ENCODE peak calls at places on chromosomes 1 and 21, in eight cellular contexts. One of them, this sample, is unnamed.

GRCh38 chr1:54842963-54843362 is 41.8 kb upstream of the TTC22 start:
- DNase-seq in GM12891: no peak
- DNase-seq in suprapubic skin: peak; percentile 74
- DNase-seq in IMR-90: no peak
- DNase-seq in heart left ventricle: no peak
- DNase-seq in stomach: peak; percentile 23
- DNase-seq in breast epithelium: no peak
- DNase-seq in NB4: no peak
- DNase-seq in this sample: no peak

GRCh38 chr1:235648407-235648907 is 1.1 kb downstream of the GNG4 start:
- DNase-seq in suprapubic skin: no peak
- DNase-seq in IMR-90: no peak
- DNase-seq in GM12891: no peak
- DNase-seq in heart left ventricle: no peak
- DNase-seq in NB4: no peak
- DNase-seq in breast epithelium: no peak
- DNase-seq in stomach: no peak
- DNase-seq in this sample: peak; percentile 24

GRCh38 chr1:67771152-67771551 is 62.1 kb downstream of the GNG12 start:
- DNase-seq in stomach: peak; percentile 74
- DNase-seq in GM12891: no peak
- DNase-seq in NB4: no peak
- DNase-seq in heart left ventricle: no peak
- DNase-seq in breast epithelium: no peak
- DNase-seq in IMR-90: peak; percentile 92
- DNase-seq in suprapubic skin: no peak
- DNase-seq in this sample: peak; percentile 25

GRCh38 chr1:2968471-2968881 is 52.8 kb upstream of the ACTRT2 start:
- DNase-seq in suprapubic skin: no peak
- DNase-seq in GM12891: no peak
- DNase-seq in NB4: no peak
- DNase-seq in stomach: peak; percentile 67
- DNase-seq in breast epithelium: no peak
- DNase-seq in IMR-90: no peak
- DNase-seq in heart left ventricle: no peak
- DNase-seq in this sample: no peak

GRCh38 chr1:30600258-30600657 is 123.1 kb downstream of the MATN1 start:
- DNase-seq in breast epithelium: no peak
- DNase-seq in stomach: no peak
- DNase-seq in IMR-90: no peak
- DNase-seq in heart left ventricle: no peak
- DNase-seq in GM12891: no peak
- DNase-seq in suprapubic skin: no peak
- DNase-seq in NB4: no peak
- DNase-seq in this sample: no peak

GRCh38 chr21:28419110-28419509 is 573.6 kb downstream of the LTN1 start:
- DNase-seq in stomach: no peak
- DNase-seq in IMR-90: peak; percentile 90
- DNase-seq in heart left ventricle: no peak
- DNase-seq in breast epithelium: no peak
- DNase-seq in NB4: no peak
- DNase-seq in GM12891: no peak
- DNase-seq in suprapubic skin: no peak
- DNase-seq in this sample: no peak

GRCh38 chr1:31483012-31483946 is 70.3 kb downstream of the SERINC2 start:
- DNase-seq in IMR-90: peak; percentile 96
- DNase-seq in heart left ventricle: no peak
- DNase-seq in breast epithelium: peak; percentile 67
- DNase-seq in GM12891: no peak
- DNase-seq in suprapubic skin: no peak
- DNase-seq in stomach: peak; percentile 54
- DNase-seq in NB4: peak; percentile 99
- DNase-seq in this sample: no peak

GRCh38 chr1:54989473-54989872 is 9.0 kb downstream of the TMEM61 start:
- DNase-seq in NB4: no peak
- DNase-seq in stomach: peak; percentile 57
- DNase-seq in breast epithelium: no peak
- DNase-seq in heart left ventricle: no peak
- DNase-seq in IMR-90: no peak
- DNase-seq in suprapubic skin: no peak
- DNase-seq in GM12891: no peak
- DNase-seq in this sample: no peak

GRCh38 chr1:192158181-192158580 is at the start of gene RGS18:
- DNase-seq in stomach: no peak
- DNase-seq in GM12891: no peak
- DNase-seq in NB4: peak; percentile 95
- DNase-seq in IMR-90: peak; percentile 84
- DNase-seq in heart left ventricle: no peak
- DNase-seq in breast epithelium: no peak
- DNase-seq in suprapubic skin: no peak
- DNase-seq in this sample: no peak

GRCh38 chr1:53568540-53568939 is 109.3 kb downstream of the DMRTB1 start:
- DNase-seq in IMR-90: no peak
- DNase-seq in heart left ventricle: no peak
- DNase-seq in NB4: no peak
- DNase-seq in stomach: no peak
- DNase-seq in breast epithelium: no peak
- DNase-seq in suprapubic skin: no peak
- DNase-seq in GM12891: no peak
- DNase-seq in this sample: no peak

GRCh38 chr1:204127597-204128242 is 24.1 kb downstream of the ETNK2 start:
- DNase-seq in NB4: peak; percentile 63
- DNase-seq in GM12891: no peak
- DNase-seq in breast epithelium: peak; percentile 46
- DNase-seq in heart left ventricle: peak; percentile 67
- DNase-seq in stomach: peak; percentile 72
- DNase-seq in suprapubic skin: peak; percentile 89
- DNase-seq in IMR-90: peak; percentile 88
- DNase-seq in this sample: peak; percentile 48

GRCh38 chr1:86757272-86757984 is 53.1 kb downstream of the SH3GLB1 start:
- DNase-seq in suprapubic skin: no peak
- DNase-seq in GM12891: no peak
- DNase-seq in IMR-90: peak; percentile 45
- DNase-seq in heart left ventricle: no peak
- DNase-seq in NB4: no peak
- DNase-seq in breast epithelium: peak; percentile 62
- DNase-seq in stomach: no peak
- DNase-seq in this sample: no peak

GRCh38 chr1:32150847-32151246 is 28.6 kb upstream of the TXLNA start:
- DNase-seq in IMR-90: peak; percentile 15
- DNase-seq in stomach: no peak
- DNase-seq in heart left ventricle: no peak
- DNase-seq in suprapubic skin: no peak
- DNase-seq in NB4: no peak
- DNase-seq in breast epithelium: no peak
- DNase-seq in GM12891: no peak
- DNase-seq in this sample: no peak

GRCh38 chr21:38925923-38926322 is 120.2 kb downstream of the ETS2 start:
- DNase-seq in heart left ventricle: peak; percentile 74
- DNase-seq in breast epithelium: peak; percentile 74
- DNase-seq in suprapubic skin: no peak
- DNase-seq in NB4: no peak
- DNase-seq in IMR-90: peak; percentile 89
- DNase-seq in GM12891: no peak
- DNase-seq in stomach: peak; percentile 45
- DNase-seq in this sample: no peak

GRCh38 chr1:232704694-232705680 is 75.1 kb upstream of the SIPA1L2 start:
- DNase-seq in heart left ventricle: no peak
- DNase-seq in suprapubic skin: no peak
- DNase-seq in GM12891: no peak
- DNase-seq in stomach: peak; percentile 39
- DNase-seq in IMR-90: peak; percentile 91
- DNase-seq in NB4: peak; percentile 89
- DNase-seq in breast epithelium: peak; percentile 60
- DNase-seq in this sample: peak; percentile 41

GRCh38 chr1:209046935-209047334 is 536.6 kb upstream of the CAMK1G start:
- DNase-seq in heart left ventricle: no peak
- DNase-seq in stomach: no peak
- DNase-seq in NB4: no peak
- DNase-seq in suprapubic skin: no peak
- DNase-seq in breast epithelium: no peak
- DNase-seq in IMR-90: no peak
- DNase-seq in GM12891: no peak
- DNase-seq in this sample: no peak

GRCh38 chr21:32216293-32216692 is 62.6 kb downstream of the MIS18A start:
- DNase-seq in breast epithelium: no peak
- DNase-seq in GM12891: no peak
- DNase-seq in heart left ventricle: no peak
- DNase-seq in NB4: no peak
- DNase-seq in IMR-90: no peak
- DNase-seq in suprapubic skin: no peak
- DNase-seq in stomach: no peak
- DNase-seq in this sample: no peak
- TF ChIP-seq POLR2A in breast epithelium: no peak
- TF ChIP-seq POLR2A in GM12891: no peak
- TF ChIP-seq POLR2A in heart left ventricle: no peak
- TF ChIP-seq POLR2A in NB4: no peak
- TF ChIP-seq POLR2A in IMR-90: no peak
- TF ChIP-seq POLR2A in suprapubic skin: no peak
- TF ChIP-seq POLR2A in stomach: no peak
- TF ChIP-seq POLR2A in this sample: no peak

GRCh38 chr1:6259491-6260362 is 1.2 kb downstream of the GPR153 start:
- DNase-seq in heart left ventricle: peak; percentile 81
- DNase-seq in breast epithelium: peak; percentile 82
- DNase-seq in suprapubic skin: peak; percentile 93
- DNase-seq in IMR-90: peak; percentile 72
- DNase-seq in stomach: peak; percentile 75
- DNase-seq in GM12891: peak; percentile 88
- DNase-seq in NB4: peak; percentile 88
- DNase-seq in this sample: peak; percentile 84
- TF ChIP-seq POLR2A in heart left ventricle: no peak
- TF ChIP-seq POLR2A in breast epithelium: no peak
- TF ChIP-seq POLR2A in suprapubic skin: no peak
- TF ChIP-seq POLR2A in IMR-90: no peak
- TF ChIP-seq POLR2A in stomach: no peak
- TF ChIP-seq POLR2A in GM12891: no peak
- TF ChIP-seq POLR2A in NB4: no peak
- TF ChIP-seq POLR2A in this sample: no peak

GRCh38 chr1:155205969-155206593 is 1.6 kb downstream of the THBS3 start:
- DNase-seq in suprapubic skin: no peak
- DNase-seq in breast epithelium: no peak
- DNase-seq in GM12891: no peak
- DNase-seq in heart left ventricle: no peak
- DNase-seq in IMR-90: no peak
- DNase-seq in stomach: no peak
- DNase-seq in NB4: no peak
- DNase-seq in this sample: no peak

GRCh38 chr1:155208406-155208655 is 164 bp upstream of the MTX1 start:
- DNase-seq in stomach: no peak
- DNase-seq in GM12891: no peak
- DNase-seq in IMR-90: no peak
- DNase-seq in breast epithelium: no peak
- DNase-seq in heart left ventricle: no peak
- DNase-seq in NB4: no peak
- DNase-seq in suprapubic skin: no peak
- DNase-seq in this sample: no peak

GRCh38 chr1:155208656-155209372 is at the start of gene MTX1:
- DNase-seq in IMR-90: peak; percentile 68
- DNase-seq in stomach: peak; percentile 82
- DNase-seq in GM12891: peak; percentile 91
- DNase-seq in suprapubic skin: peak; percentile 96
- DNase-seq in breast epithelium: peak; percentile 87
- DNase-seq in heart left ventricle: peak; percentile 94
- DNase-seq in NB4: peak; percentile 93
- DNase-seq in this sample: peak; percentile 94

GRCh38 chr1:155207578-155208405 is at the start of gene THBS3:
- DNase-seq in suprapubic skin: no peak
- DNase-seq in NB4: peak; percentile 20
- DNase-seq in breast epithelium: no peak
- DNase-seq in GM12891: no peak
- DNase-seq in heart left ventricle: peak; percentile 56
- DNase-seq in stomach: no peak
- DNase-seq in IMR-90: peak; percentile 12
- DNase-seq in this sample: no peak

GRCh38 chr1:155206891-155207577 is 663 bp downstream of the THBS3 start:
- DNase-seq in breast epithelium: peak; percentile 88
- DNase-seq in stomach: peak; percentile 92
- DNase-seq in NB4: peak; percentile 83
- DNase-seq in heart left ventricle: peak; percentile 79
- DNase-seq in GM12891: peak; percentile 86
- DNase-seq in IMR-90: peak; percentile 74
- DNase-seq in suprapubic skin: peak; percentile 91
- DNase-seq in this sample: peak; percentile 93
- TF ChIP-seq POLR2A in breast epithelium: no peak
- TF ChIP-seq POLR2A in stomach: no peak
- TF ChIP-seq POLR2A in NB4: no peak
- TF ChIP-seq POLR2A in heart left ventricle: no peak
- TF ChIP-seq POLR2A in GM12891: no peak
- TF ChIP-seq POLR2A in IMR-90: peak; percentile 21
- TF ChIP-seq POLR2A in suprapubic skin: no peak
- TF ChIP-seq POLR2A in this sample: peak; percentile 39

GRCh38 chr1:169110691-169111447 is 4.4 kb downstream of the ATP1B1 start:
- DNase-seq in NB4: no peak
- DNase-seq in IMR-90: peak; percentile 41
- DNase-seq in suprapubic skin: no peak
- DNase-seq in heart left ventricle: no peak
- DNase-seq in breast epithelium: no peak
- DNase-seq in stomach: no peak
- DNase-seq in GM12891: no peak
- DNase-seq in this sample: no peak

GRCh38 chr1:169111472-169111871 is 5.0 kb downstream of the ATP1B1 start:
- DNase-seq in breast epithelium: no peak
- DNase-seq in heart left ventricle: no peak
- DNase-seq in stomach: no peak
- DNase-seq in NB4: no peak
- DNase-seq in GM12891: no peak
- DNase-seq in IMR-90: no peak
- DNase-seq in suprapubic skin: no peak
- DNase-seq in this sample: no peak

GRCh38 chr1:169110265-169110664 is 3.8 kb downstream of the ATP1B1 start:
- DNase-seq in stomach: peak; percentile 65
- DNase-seq in heart left ventricle: no peak
- DNase-seq in breast epithelium: no peak
- DNase-seq in suprapubic skin: no peak
- DNase-seq in IMR-90: no peak
- DNase-seq in NB4: no peak
- DNase-seq in GM12891: no peak
- DNase-seq in this sample: no peak

GRCh38 chr1:169108897-169109560 is 2.5 kb downstream of the ATP1B1 start:
- DNase-seq in IMR-90: peak; percentile 35
- DNase-seq in stomach: peak; percentile 59
- DNase-seq in GM12891: no peak
- DNase-seq in breast epithelium: no peak
- DNase-seq in heart left ventricle: no peak
- DNase-seq in NB4: peak; percentile 52
- DNase-seq in suprapubic skin: no peak
- DNase-seq in this sample: peak; percentile 15

DNA sequence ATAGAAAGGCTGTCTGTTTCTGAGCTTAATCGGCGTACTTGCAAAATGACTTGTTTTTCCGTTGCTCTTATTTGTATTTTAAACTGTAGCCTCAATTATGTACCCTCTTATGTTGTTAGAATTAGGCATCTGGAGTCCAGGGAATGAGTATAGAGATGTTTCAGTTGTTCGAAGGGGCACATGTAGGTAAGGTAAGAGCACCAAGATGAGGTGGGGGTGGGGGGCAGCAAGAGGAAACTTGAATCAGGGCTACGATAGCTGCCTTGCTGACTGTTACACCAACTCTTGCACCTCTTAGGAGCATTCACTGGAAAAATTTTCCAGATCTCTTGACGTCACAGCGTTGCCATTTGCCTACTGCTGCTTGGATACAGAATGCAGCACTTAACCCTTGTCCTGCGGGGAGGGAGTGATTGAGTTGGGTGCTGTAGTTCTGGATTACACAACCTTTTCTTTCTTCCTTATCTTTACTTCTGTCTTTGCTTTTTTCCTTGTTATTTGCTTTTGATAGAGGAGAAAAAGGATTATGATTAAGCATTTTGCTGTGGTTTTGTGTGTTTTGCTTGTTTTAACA is 3.2 kb downstream of the ATP1B1 start:
- DNase-seq in stomach: peak; percentile 87
- DNase-seq in heart left ventricle: peak; percentile 49
- DNase-seq in breast epithelium: peak; percentile 62
- DNase-seq in IMR-90: peak; percentile 92
- DNase-seq in GM12891: no peak
- DNase-seq in NB4: peak; percentile 56
- DNase-seq in suprapubic skin: no peak
- DNase-seq in this sample: peak; percentile 14
- TF ChIP-seq POLR2A in stomach: peak; percentile 59
- TF ChIP-seq POLR2A in heart left ventricle: peak; percentile 64
- TF ChIP-seq POLR2A in breast epithelium: no peak
- TF ChIP-seq POLR2A in IMR-90: peak; percentile 48
- TF ChIP-seq POLR2A in GM12891: no peak
- TF ChIP-seq POLR2A in NB4: no peak
- TF ChIP-seq POLR2A in suprapubic skin: no peak
- TF ChIP-seq POLR2A in this sample: no peak

This sample was measured in erythroblast.